ENCODE peak calls at places on chromosomes 5 and 9, in seven cellular contexts. L is mesothelial cell of epicardium, I is OCI-LY7, N is amygdala, G is epithelial cell of esophagus, V is BJ, H is GM13977. Q is an unnamed sample.

GRCh38 chr9:72551306-72551705 is 29.9 kb downstream of the TMC1 start:
- DNase-seq in G (no peak), V (no peak), N (no peak), H (no peak), L (no peak), I (no peak), Q (no peak)

GRCh38 chr5:88829053-88829452 is 53.9 kb downstream of the MEF2C start:
- DNase-seq in H (no peak), I (peak), N (no peak), V (no peak), L (no peak), G (no peak), Q (peak)

GRCh38 chr5:21070871-21071270 is 1082.9 kb upstream of the CDH18 start:
- DNase-seq in I (no peak), G (no peak), L (no peak), N (no peak), V (no peak), H (no peak), Q (no peak)

GRCh38 chr5:67059747-67060490 is 136.7 kb downstream of the CD180 start:
- DNase-seq in N (no peak), L (no peak), I (no peak), G (peak), H (no peak), V (no peak), Q (no peak)

GRCh38 chr9:94563548-94563947 is 8.7 kb downstream of the PCAT7 start:
- DNase-seq in H (no peak), V (no peak), G (no peak), N (no peak), I (no peak), L (no peak), Q (peak)

GRCh38 chr5:37437716-37438115 is 58.6 kb downstream of the WDR70 start:
- DNase-seq in L (no peak), G (no peak), H (no peak), I (no peak), N (no peak), V (no peak), Q (no peak)

GRCh38 chr5:113089653-113090335 is 113.2 kb downstream of the DCP2 start:
- DNase-seq in H (no peak), V (no peak), L (no peak), G (no peak), I (no peak), N (no peak), Q (no peak)

GRCh38 chr9:116697341-116697740 is 10.2 kb downstream of the TRIM32 start:
- DNase-seq in V (peak), G (peak), L (no peak), H (no peak), N (no peak), I (no peak), Q (no peak)

GRCh38 chr9:128043467-128043868 is 23.7 kb downstream of the NAIF1 start:
- DNase-seq in I (no peak), L (no peak), H (no peak), V (no peak), G (no peak), N (no peak), Q (no peak)

GRCh38 chr9:127926961-127927456 is 3.6 kb downstream of the PIP5KL1 start:
- DNase-seq in V (no peak), L (no peak), H (no peak), N (no peak), I (no peak), G (peak), Q (no peak)

GRCh38 chr5:154288145-154288544 is 97.6 kb downstream of the GALNT10 start:
- DNase-seq in H (no peak), N (no peak), I (no peak), V (no peak), L (no peak), G (no peak), Q (no peak)

GRCh38 chr5:78975035-78975434 is 10.1 kb downstream of the ARSB start:
- DNase-seq in I (no peak), L (no peak), G (peak), V (no peak), N (no peak), H (no peak), Q (no peak)